ENCODE peak calls at places on chromosomes 2 and 18, in five cellular contexts. G is NT2/D1, Z is GM12878, D is HepG2, H is H1. K is an unnamed sample.

GRCh38 chr2:205763708-205764501 is 81.6 kb downstream of the NRP2 start:
- DNase-seq in H (peak; percentile 98), D (no peak), G (peak; percentile 89), Z (no peak), K (no peak)

GRCh38 chr2:127884436-127884835 is 1.3 kb downstream of the AMMECR1L start:
- DNase-seq in H (no peak), G (no peak), Z (no peak), D (no peak), K (no peak)

GRCh38 chr2:187009483-187010239 is 160.7 kb upstream of the ZSWIM2 start:
- DNase-seq in Z (no peak), D (no peak), G (no peak), H (no peak), K (no peak)

GRCh38 chr2:39839261-39839848 is 60.3 kb upstream of the THUMPD2 start:
- DNase-seq in Z (no peak), H (no peak), D (no peak), G (no peak), K (no peak)

GRCh38 chr18:63162271-63163014 is 157.1 kb downstream of the BCL2 start:
- DNase-seq in H (no peak), D (no peak), Z (peak; percentile 80), G (no peak), K (no peak)

GRCh38 chr2:108267117-108267516 is 21.6 kb upstream of the SULT1C2 start:
- DNase-seq in Z (no peak), H (no peak), D (no peak), G (no peak), K (no peak)

GRCh38 chr2:101442667-101443061 is 32.2 kb downstream of the RFX8 start:
- DNase-seq in G (no peak), D (peak; percentile 59), Z (no peak), H (no peak), K (no peak)

GRCh38 chr18:74832381-74832780 is 234.7 kb downstream of the ZNF407 start:
- DNase-seq in D (no peak), Z (no peak), H (no peak), G (no peak), K (no peak)

GRCh38 chr2:109353806-109354745 is 225.1 kb downstream of the SH3RF3 start:
- DNase-seq in D (no peak), G (no peak), H (peak; percentile 29), Z (no peak), K (no peak)

GRCh38 chr2:53028259-53028658 is 739.3 kb upstream of the CHAC2 start:
- DNase-seq in D (no peak), Z (no peak), G (no peak), H (no peak), K (no peak)

GRCh38 chr2:120670771-120671480 is 64.7 kb upstream of the GLI2 start:
- DNase-seq in Z (no peak), H (no peak), D (no peak), G (no peak), K (no peak)

GRCh38 chr2:65377556-65378307 is 54.7 kb downstream of the SPRED2 start:
- DNase-seq in Z (no peak), G (peak; percentile 59), H (no peak), D (no peak), K (no peak)

GRCh38 chr18:28041366-28041765 is 135.6 kb downstream of the CDH2 start:
- DNase-seq in H (no peak), Z (no peak), D (no peak), G (no peak), K (no peak)

GRCh38 chr2:71609441-71609840 is 156.1 kb downstream of the DYSF start:
- DNase-seq in Z (no peak), H (peak; percentile 24), D (no peak), G (no peak), K (no peak)

GRCh38 chr2:240925191-240925575 is 19.0 kb downstream of the CROCC2 start:
- DNase-seq in D (no peak), G (no peak), H (peak; percentile 57), Z (no peak), K (no peak)

GRCh38 chr2:217634871-217635270 is 367.9 kb downstream of the TNS1 start:
- DNase-seq in H (no peak), Z (no peak), D (no peak), G (no peak), K (no peak)

GRCh38 chr2:201931955-201932354 is 101.7 kb upstream of the FZD7 start:
- DNase-seq in D (no peak), Z (no peak), H (no peak), G (no peak), K (no peak)

GRCh38 chr2:123659120-123659519 is 366.0 kb upstream of the CNTNAP5 start:
- DNase-seq in G (peak; percentile 71), D (no peak), Z (no peak), H (no peak), K (no peak)

GRCh38 chr2:61978522-61978921 is 73.0 kb downstream of the COMMD1 start:
- DNase-seq in H (no peak), G (no peak), Z (peak; percentile 45), D (peak; percentile 18), K (no peak)

GRCh38 chr2:19574788-19575260 is 216.4 kb upstream of the OSR1 start:
- DNase-seq in Z (no peak), D (no peak), G (no peak), H (no peak), K (no peak)

GRCh38 chr2:46334389-46335345 is 37.5 kb downstream of the EPAS1 start:
- DNase-seq in G (no peak), D (no peak), H (no peak), Z (no peak), K (no peak)

GRCh38 chr2:222301296-222301997 is 2.6 kb upstream of the PAX3 start:
- DNase-seq in H (peak; percentile 63), G (no peak), Z (no peak), D (no peak), K (no peak)

DNA sequence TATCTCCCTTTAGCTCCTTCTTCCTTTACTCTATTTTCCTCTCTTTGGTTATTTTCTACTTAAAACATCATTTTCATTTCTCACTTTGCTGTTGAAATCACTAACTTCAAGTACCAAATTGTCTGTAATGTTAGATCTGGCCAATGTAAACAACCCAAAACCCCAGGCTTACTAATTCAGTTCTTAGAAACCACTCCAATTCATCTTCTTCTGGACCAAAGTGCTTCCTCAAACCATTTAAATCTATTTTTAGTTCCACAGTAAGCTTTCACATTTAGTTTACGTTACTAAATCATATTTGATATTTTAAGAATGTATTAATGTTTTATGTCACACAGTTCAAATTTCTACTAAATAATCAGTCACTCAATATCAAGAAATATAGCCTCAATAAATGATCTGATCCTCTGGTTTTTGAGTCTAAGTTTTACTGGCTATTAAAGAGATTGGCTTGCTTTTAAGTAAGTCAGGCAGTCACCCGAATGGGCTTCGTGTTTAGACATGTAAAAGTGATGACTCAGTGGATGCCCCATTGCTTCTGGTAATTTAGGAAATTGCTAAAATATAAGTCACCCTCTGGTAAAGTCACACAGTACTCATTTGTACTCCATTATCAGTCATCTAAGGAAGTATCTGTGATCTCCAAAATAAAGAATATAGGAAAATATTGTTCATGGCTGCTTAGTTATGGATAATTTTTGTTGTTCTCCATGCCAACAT is 527.2 kb upstream of the SOX11 start:
- DNase-seq in Z (no peak), H (no peak), G (no peak), D (no peak), K (no peak)
- TF ChIP-seq SUZ12 in Z (no peak), H (no peak), G (no peak), D (no peak), K (no peak)

GRCh38 chr2:24711881-24712280 is 81.3 kb downstream of the PTRHD1 start:
- DNase-seq in G (no peak), H (no peak), D (no peak), Z (no peak), K (no peak)
- TF ChIP-seq SUZ12 in G (no peak), H (no peak), D (no peak), Z (no peak), K (no peak)

DNA sequence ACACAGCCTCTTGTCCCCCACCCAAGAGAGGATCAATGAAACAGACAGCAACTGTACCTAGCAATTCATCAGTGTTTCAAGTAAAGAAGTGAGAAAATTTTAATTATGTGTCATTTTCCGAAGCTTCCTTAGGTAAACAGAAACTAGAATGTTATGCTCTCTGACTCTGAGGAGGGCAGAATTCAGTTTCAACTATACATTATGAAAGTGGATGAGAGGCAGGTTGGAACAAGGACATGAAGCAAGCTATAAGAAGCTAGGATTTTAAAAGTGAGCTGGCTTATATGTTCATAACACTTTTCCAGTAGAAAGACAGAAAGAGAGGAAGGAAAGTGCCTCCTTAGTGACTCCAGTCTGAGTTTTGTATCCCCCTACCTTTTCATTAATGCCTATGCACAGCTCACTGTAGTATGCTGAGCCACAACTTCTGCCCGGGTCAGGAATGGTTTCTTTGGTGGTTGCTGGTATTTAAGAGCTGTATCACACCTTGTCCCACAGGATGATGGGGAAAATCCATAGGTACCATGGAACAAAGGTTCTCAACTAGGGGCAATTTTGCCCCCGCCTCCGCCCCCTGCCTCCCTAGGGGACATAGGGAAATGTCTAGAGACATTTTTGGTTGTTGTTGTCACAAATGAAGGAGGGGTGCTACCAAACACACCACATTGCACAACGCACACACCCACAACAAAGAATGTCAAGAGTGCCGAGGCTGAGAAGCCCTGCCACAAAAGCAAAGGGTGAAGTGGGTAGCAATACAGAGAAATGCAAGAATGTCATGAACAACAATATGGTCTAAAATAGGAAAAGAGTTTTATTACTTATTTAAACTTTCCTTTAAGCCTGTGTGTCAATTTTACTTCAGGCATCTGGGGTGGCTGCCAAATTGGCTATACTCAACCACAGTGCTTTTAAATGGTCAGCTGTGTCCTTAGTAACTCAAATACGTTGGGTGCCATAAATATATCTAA is 161.0 kb upstream of the ZFP36L2 start:
- DNase-seq in H (no peak), D (no peak), G (no peak), Z (peak; percentile 86), K (no peak)
- TF ChIP-seq SUZ12 in H (no peak), D (no peak), G (no peak), Z (no peak), K (no peak)

GRCh38 chr2:236899945-236900640 is 185.6 kb upstream of the COPS8 start:
- DNase-seq in G (no peak), H (no peak), Z (no peak), D (no peak), K (no peak)

GRCh38 chr2:236903978-236904377 is 181.7 kb upstream of the COPS8 start:
- DNase-seq in G (no peak), D (no peak), Z (no peak), H (peak; percentile 22), K (no peak)

GRCh38 chr2:236909802-236910201 is 175.9 kb upstream of the COPS8 start:
- DNase-seq in H (no peak), D (no peak), Z (no peak), G (no peak), K (no peak)

GRCh38 chr2:236908456-236909388 is 177.0 kb upstream of the COPS8 start:
- DNase-seq in Z (no peak), D (no peak), H (no peak), G (no peak), K (no peak)

DNA sequence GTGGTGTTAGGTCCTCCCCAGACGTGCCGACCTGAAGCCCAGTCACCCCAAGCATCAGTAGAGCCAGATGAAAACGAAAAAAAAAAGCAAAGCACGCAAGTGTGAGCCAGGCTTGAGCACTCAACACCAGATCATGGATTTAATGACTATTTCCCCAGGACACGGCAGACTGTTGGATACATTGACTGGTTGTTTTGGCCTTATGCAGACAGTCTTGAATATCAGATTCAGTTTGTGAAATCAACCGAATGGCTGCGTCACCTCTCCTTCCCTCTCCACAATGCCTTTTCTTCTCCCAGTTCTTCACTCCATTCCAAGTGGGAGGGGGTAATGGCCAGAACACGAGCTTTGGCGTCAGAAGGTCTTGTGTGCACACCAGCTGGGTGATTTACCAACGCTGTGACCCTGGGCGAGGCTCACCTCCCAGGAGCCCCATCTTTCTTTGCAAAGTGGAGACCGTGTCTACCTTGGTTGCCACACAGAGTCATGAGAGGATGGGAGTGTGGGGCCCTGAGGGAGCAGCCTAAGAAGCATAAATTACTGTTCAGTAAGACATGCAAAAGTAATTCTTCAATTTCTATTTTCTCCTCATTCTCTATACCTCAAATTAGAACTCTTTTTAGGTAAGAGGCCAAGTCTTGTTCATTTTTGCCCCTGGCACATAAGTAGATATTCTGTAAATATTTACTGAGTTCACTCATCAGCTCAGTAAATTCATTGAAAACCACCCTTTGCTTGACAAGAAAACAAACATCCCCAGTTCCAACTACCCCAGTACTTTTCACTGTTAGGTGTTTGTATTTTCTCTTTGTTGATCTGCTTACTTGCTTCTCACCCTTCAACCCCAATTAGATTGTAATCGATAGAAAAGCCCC is 181.1 kb upstream of the COPS8 start:
- DNase-seq in Z (no peak), G (no peak), H (no peak), D (no peak), K (no peak)
- TF ChIP-seq SUZ12 in Z (no peak), G (no peak), H (no peak), D (no peak), K (no peak)

K was measured in HEK293T.